ENCODE peak calls at places on chromosomes 4 and X, in seven cellular contexts. O is astrocyte of the spinal cord; G is Calu3; L is T-helper 9 cell; P is MCF 10A; Y is stimulated activated CD8-positive, alpha-beta memory T cell treated with anti-CD3 and anti-CD28 coated beads, Interleukin-7, amount 100 ng/mL, for 1 hour; F is fibroblast of mammary gland. T is an unnamed sample.

GRCh38 chrX:20029728-20030127 is 38.9 kb upstream of the BCLAF3 start:
- DNase-seq in F (no peak), Y (no peak), O (no peak), L (no peak), G (peak), P (no peak), T (peak)

GRCh38 chr4:169283114-169283509 is 12.4 kb upstream of the SH3RF1 start:
- DNase-seq in O (peak), F (peak), Y (no peak), P (peak), L (no peak), G (no peak), T (peak)

GRCh38 chr4:7911044-7911578 is 28.6 kb downstream of the AFAP1 start:
- DNase-seq in F (peak), Y (no peak), G (no peak), P (no peak), L (no peak), O (peak), T (no peak)

GRCh38 chr4:4601803-4602369 is 60.0 kb upstream of the STX18 start:
- DNase-seq in Y (no peak), F (no peak), G (no peak), L (no peak), P (no peak), O (no peak), T (no peak)

GRCh38 chr4:7854697-7855370 is 84.8 kb downstream of the AFAP1 start:
- DNase-seq in F (no peak), O (peak), L (peak), Y (peak), P (no peak), G (no peak), T (no peak)

GRCh38 chr4:8607603-8608481 is 15.3 kb downstream of the CPZ start:
- DNase-seq in F (no peak), Y (peak), G (peak), O (no peak), P (no peak), L (peak), T (peak)

GRCh38 chr4:76194325-76194724 is 19.3 kb downstream of the SCARB2 start:
- DNase-seq in L (no peak), G (peak), F (peak), P (peak), Y (no peak), O (peak), T (peak)

GRCh38 chr4:1547863-1548637 is 136.1 kb downstream of the FAM53A start:
- DNase-seq in O (no peak), F (no peak), P (no peak), Y (no peak), G (no peak), L (no peak), T (no peak)

GRCh38 chr4:123449780-123450179 is 53.2 kb downstream of the SPRY1 start:
- DNase-seq in O (peak), Y (no peak), L (no peak), G (no peak), P (no peak), F (peak), T (peak)

GRCh38 chr4:54581807-54582206 is 76.0 kb upstream of the KIT start:
- DNase-seq in O (no peak), F (no peak), Y (no peak), G (no peak), P (no peak), L (no peak), T (no peak)

GRCh38 chrX:41335590-41336331 is 1.8 kb downstream of the DDX3X start:
- DNase-seq in O (peak), P (no peak), F (peak), G (no peak), Y (no peak), L (no peak), T (peak)

GRCh38 chr4:64771149-64771548 is 361.9 kb upstream of the TECRL start:
- DNase-seq in F (no peak), P (no peak), G (no peak), O (no peak), Y (no peak), L (no peak), T (peak)

GRCh38 chr4:111400736-111401135 is 744.5 kb upstream of the FAM241A start:
- DNase-seq in L (no peak), Y (no peak), P (peak), F (peak), O (peak), G (no peak), T (peak)

GRCh38 chrX:39752820-39753219 is 344.9 kb downstream of the BCOR start:
- DNase-seq in O (no peak), G (peak), L (no peak), F (peak), Y (no peak), P (peak), T (peak)

GRCh38 chr4:128831526-128832252 is 22.2 kb downstream of the JADE1 start:
- DNase-seq in O (peak), Y (no peak), G (no peak), P (no peak), F (no peak), L (no peak), T (no peak)

GRCh38 chr4:4761128-4761991 is 98.1 kb upstream of the MSX1 start:
- DNase-seq in O (no peak), Y (no peak), F (peak), G (no peak), L (no peak), P (no peak), T (no peak)

GRCh38 chrX:46935295-46935694 is 23.1 kb downstream of the JADE3 start:
- DNase-seq in G (no peak), P (no peak), F (no peak), L (no peak), Y (no peak), O (no peak), T (no peak)

GRCh38 chr4:151801547-151802516 is 41.0 kb upstream of the GATB start:
- DNase-seq in F (peak), O (peak), G (peak), P (peak), Y (peak), L (peak), T (peak)

GRCh38 chr4:3850128-3850527 is 83.9 kb downstream of the ADRA2C start:
- DNase-seq in O (no peak), F (no peak), Y (no peak), G (no peak), P (no peak), L (no peak), T (no peak)

GRCh38 chrX:154986826-154987575 is 35.5 kb downstream of the F8 start:
- DNase-seq in F (peak), L (no peak), O (no peak), G (no peak), P (no peak), Y (no peak), T (peak)

GRCh38 chr4:147933316-147933715 is 201.4 kb downstream of the ARHGAP10 start:
- DNase-seq in G (no peak), P (no peak), L (no peak), O (no peak), F (peak), Y (no peak), T (no peak)

GRCh38 chr4:123939621-123940020 is 543.0 kb downstream of the SPRY1 start:
- DNase-seq in F (peak), O (peak), P (peak), L (no peak), Y (no peak), G (no peak), T (peak)

GRCh38 chr4:1579834-1580686 is 104.1 kb downstream of the FAM53A start:
- DNase-seq in F (peak), Y (peak), G (peak), L (peak), O (peak), P (peak), T (peak)

GRCh38 chr4:21136231-21136630 is 436.0 kb downstream of the PACRGL start:
- DNase-seq in L (no peak), O (no peak), P (no peak), F (no peak), G (no peak), Y (no peak), T (no peak)

GRCh38 chr4:13543648-13544555 is at the start of gene NKX3-2:
- DNase-seq in O (no peak), P (peak), L (no peak), Y (no peak), F (no peak), G (no peak), T (peak)

T was measured in PC-3.